ENCODE peak calls at places on chromosome 21, in ten cellular contexts. P, Y, U, X, I, T, A, B, J and W are unnamed samples.
A peak's percentile ranks its signal among the peaks of the same experiment; 100 is the strongest.

GRCh38 chr21:33152228-33153130 is 77.3 kb upstream of the IFNAR2 start:
- DNase-seq in P (no peak), Y (no peak), U (no peak), X (no peak), I (no peak), T (no peak), A (no peak), B (no peak), J (no peak), W (no peak)

GRCh38 chr21:24367936-24368335 is 1239.3 kb downstream of the MRPL39 start:
- DNase-seq in P (no peak), Y (no peak), U (no peak), X (peak; percentile 4), I (no peak), T (no peak), A (no peak), B (no peak), J (no peak), W (no peak)

GRCh38 chr21:25273945-25274344 is 333.3 kb downstream of the MRPL39 start:
- DNase-seq in P (no peak), Y (no peak), U (no peak), X (no peak), I (no peak), T (no peak), A (no peak), B (no peak), J (no peak), W (no peak)

GRCh38 chr21:37619464-37619974 is 252.9 kb downstream of the DYRK1A start:
- DNase-seq in P (no peak), Y (no peak), U (peak; percentile 93), X (no peak), I (no peak), T (no peak), A (no peak), B (no peak), J (no peak), W (peak; percentile 40)

GRCh38 chr21:45894107-45894810 is 87.3 kb upstream of the COL6A1 start:
- DNase-seq in P (peak; percentile 69), Y (no peak), U (no peak), X (peak; percentile 69), I (peak; percentile 48), T (no peak), A (peak; percentile 51), B (no peak), J (no peak), W (peak; percentile 64)

GRCh38 chr21:41504030-41504429 is 3.9 kb downstream of the TMPRSS2 start:
- DNase-seq in P (no peak), Y (no peak), U (no peak), X (no peak), I (no peak), T (no peak), A (no peak), B (no peak), J (no peak), W (no peak)

GRCh38 chr21:45306832-45307571 is 19.3 kb upstream of the POFUT2 start:
- DNase-seq in P (peak; percentile 44), Y (no peak), U (no peak), X (peak; percentile 78), I (no peak), T (no peak), A (peak; percentile 74), B (no peak), J (no peak), W (peak; percentile 98)

GRCh38 chr21:41431788-41432548 is 5.9 kb downstream of the MX1 start:
- DNase-seq in P (no peak), Y (no peak), U (no peak), X (no peak), I (no peak), T (no peak), A (no peak), B (no peak), J (no peak), W (no peak)

GRCh38 chr21:36035381-36035791 is 24.9 kb downstream of the SETD4 start:
- DNase-seq in P (no peak), Y (peak; percentile 66), U (no peak), X (no peak), I (no peak), T (no peak), A (no peak), B (no peak), J (no peak), W (peak; percentile 14)

GRCh38 chr21:45192332-45192731 is 95.4 kb downstream of the POFUT2 start:
- DNase-seq in P (no peak), Y (peak; percentile 47), U (no peak), X (no peak), I (no peak), T (no peak), A (no peak), B (no peak), J (no peak), W (no peak)

GRCh38 chr21:42022906-42023305 is 12.7 kb upstream of the ZBTB21 start:
- DNase-seq in P (no peak), Y (no peak), U (no peak), X (no peak), I (no peak), T (no peak), A (no peak), B (no peak), J (no peak), W (no peak)

GRCh38 chr21:31530918-31531705 is 128.4 kb upstream of the SOD1 start:
- DNase-seq in P (no peak), Y (no peak), U (peak; percentile 27), X (no peak), I (no peak), T (no peak), A (no peak), B (no peak), J (no peak), W (no peak)